ENCODE peak calls at places on chromosome 21, in five cellular contexts. I, T, A, G and E are unnamed samples. For H3K4me1, the result is how much of the 10 kb centered on the place peaks cover.

GRCh38 chr21:34697826-34698225 is 29.0 kb downstream of the CLIC6 start:
- DNase-seq in T (no peak), I (no peak), G (no peak), A (no peak), E (no peak)

GRCh38 chr21:18832950-18833349 is 429.4 kb upstream of the TMPRSS15 start:
- DNase-seq in A (no peak), T (no peak), I (no peak), G (no peak), E (no peak)

GRCh38 chr21:27681841-27682240 is 715.0 kb upstream of the ADAMTS5 start:
- DNase-seq in G (no peak), T (no peak), A (no peak), I (no peak), E (no peak)

GRCh38 chr21:43654806-43655489 is 4.3 kb downstream of the HSF2BP start:
- DNase-seq in I (no peak), T (peak), A (no peak), G (no peak), E (no peak)

GRCh38 chr21:35508389-35508888 is 459.3 kb upstream of the RUNX1 start:
- DNase-seq in A (no peak), I (no peak), T (peak), G (peak), E (no peak)

GRCh38 chr21:42624095-42624830 is 29.2 kb upstream of the PDE9A start:
- DNase-seq in T (no peak), G (no peak), I (no peak), A (no peak), E (no peak)

GRCh38 chr21:34734696-34735095 is 65.9 kb downstream of the CLIC6 start:
- DNase-seq in I (no peak), T (no peak), A (no peak), G (no peak), E (no peak)

GRCh38 chr21:41610042-41610839 is 102.3 kb upstream of the TMPRSS2 start:
- DNase-seq in G (no peak), I (peak), T (peak), A (no peak), E (peak)

GRCh38 chr21:43276811-43277210 is 108.0 kb downstream of the CRYAA start:
- DNase-seq in T (no peak), A (no peak), I (peak), G (no peak), E (no peak)

GRCh38 chr21:21230672-21231071 is 232.5 kb downstream of the NCAM2 start:
- DNase-seq in A (no peak), I (no peak), G (no peak), T (no peak), E (no peak)

GRCh38 chr21:20451051-20451450 is 547.2 kb upstream of the NCAM2 start:
- DNase-seq in T (no peak), G (no peak), A (no peak), I (no peak), E (no peak)

GRCh38 chr21:15744926-15745325 is 15.1 kb downstream of the USP25 start:
- DNase-seq in G (no peak), T (no peak), I (no peak), A (no peak), E (no peak)

GRCh38 chr21:16195896-16196443 is 466.2 kb downstream of the USP25 start:
- DNase-seq in G (no peak), A (no peak), T (no peak), I (no peak), E (no peak)

GRCh38 chr21:38804617-38805281 is 980 bp upstream of the ETS2 start:
- DNase-seq in G (no peak), A (peak), T (no peak), I (peak), E (no peak)

GRCh38 chr21:25895565-25896205 is 160.9 kb downstream of the GABPA start:
- DNase-seq in A (no peak), T (peak), I (peak), G (no peak), E (peak)

GRCh38 chr21:44289381-44290010 is 3.8 kb downstream of the AIRE start:
- DNase-seq in T (no peak), G (no peak), I (no peak), A (no peak), E (no peak)

GRCh38 chr21:39561128-39561527 is 51.6 kb upstream of the B3GALT5 start:
- DNase-seq in G (no peak), I (no peak), T (no peak), A (no peak), E (no peak)

GRCh38 chr21:17537299-17537698 is 24.5 kb downstream of the CXADR start:
- DNase-seq in A (no peak), T (no peak), I (no peak), G (no peak), E (no peak)

GRCh38 chr21:27536319-27536718 is 569.4 kb upstream of the ADAMTS5 start:
- DNase-seq in G (no peak), T (no peak), A (no peak), I (no peak), E (no peak)

GRCh38 chr21:38989745-38990423 is 184.2 kb downstream of the ETS2 start:
- DNase-seq in A (no peak), G (no peak), T (peak), I (peak), E (no peak)

GRCh38 chr21:40841524-40842196 is 5.3 kb downstream of the DSCAM start:
- DNase-seq in T (no peak), I (peak), A (no peak), G (no peak), E (no peak)

GRCh38 chr21:16870116-16870515 is 642.7 kb upstream of the CXADR start:
- DNase-seq in I (no peak), T (no peak), G (no peak), A (no peak), E (no peak)

GRCh38 chr21:35427320-35428040 is 378.4 kb upstream of the RUNX1 start:
- DNase-seq in T (no peak), A (no peak), G (no peak), I (no peak), E (no peak)

GRCh38 chr21:16678479-16678878 is 834.4 kb upstream of the CXADR start:
- DNase-seq in T (no peak), I (no peak), G (no peak), A (no peak), E (no peak)

GRCh38 chr21:42021751-42022430 is 11.7 kb upstream of the ZBTB21 start:
- DNase-seq in A (no peak), I (no peak), G (no peak), T (no peak), E (no peak)

GRCh38 chr21:37393030-37393429 is 26.5 kb downstream of the DYRK1A start:
- DNase-seq in A (no peak), I (no peak), G (no peak), T (no peak), E (no peak)

GRCh38 chr21:37396855-37397254 is 30.3 kb downstream of the DYRK1A start:
- DNase-seq in A (no peak), G (no peak), I (no peak), T (no peak), E (no peak)

GRCh38 chr21:37393786-37394185 is 27.2 kb downstream of the DYRK1A start:
- DNase-seq in I (no peak), A (no peak), T (no peak), G (no peak), E (no peak)

GRCh38 chr21:37402251-37402867 is 35.8 kb downstream of the DYRK1A start:
- DNase-seq in G (no peak), I (no peak), T (no peak), A (no peak), E (no peak)

DNA sequence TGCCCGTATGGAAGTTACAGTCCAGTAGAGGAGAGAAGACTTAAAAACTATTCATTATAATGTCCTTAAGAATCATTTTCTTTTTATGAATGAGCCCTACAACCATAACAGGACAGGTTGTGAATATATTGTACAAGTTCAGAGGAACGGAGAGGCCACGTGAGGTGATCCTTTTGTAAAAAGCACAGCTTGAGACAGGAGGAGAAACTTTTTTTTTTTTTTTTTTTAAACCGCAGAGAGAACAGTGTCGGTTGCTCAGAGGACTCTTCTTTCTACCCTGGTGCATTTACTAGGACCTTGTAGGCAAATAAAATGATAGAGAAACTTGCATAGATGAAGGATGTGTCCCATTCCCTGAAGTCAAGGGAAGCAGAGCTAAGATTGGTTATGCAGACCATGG is 32.1 kb downstream of the DYRK1A start:
- DNase-seq in T (no peak), A (no peak), I (no peak), G (no peak), E (peak)
- H3K4me1 ChIP-seq in T (under half), A (under half), I (under half), G (under half), E (half or more)

GRCh38 chr21:31340942-31341487 is 3.0 kb downstream of the TIAM1 start:
- DNase-seq in I (no peak), A (no peak), T (no peak), G (no peak), E (no peak)

GRCh38 chr21:31339736-31340135 is 4.3 kb downstream of the TIAM1 start:
- DNase-seq in T (no peak), A (no peak), I (no peak), G (no peak), E (no peak)

GRCh38 chr21:31342328-31342727 is 1.7 kb downstream of the TIAM1 start:
- DNase-seq in A (no peak), I (no peak), T (no peak), G (no peak), E (no peak)

GRCh38 chr21:31338892-31339368 is 5.1 kb downstream of the TIAM1 start:
- DNase-seq in G (no peak), T (peak), A (no peak), I (no peak), E (no peak)

GRCh38 chr21:31340499-31340898 is 3.6 kb downstream of the TIAM1 start:
- DNase-seq in G (no peak), I (no peak), T (no peak), A (no peak), E (no peak)
- H3K4me1 ChIP-seq in G (under half), I (under half), T (under half), A (under half), E (under half)

DNA sequence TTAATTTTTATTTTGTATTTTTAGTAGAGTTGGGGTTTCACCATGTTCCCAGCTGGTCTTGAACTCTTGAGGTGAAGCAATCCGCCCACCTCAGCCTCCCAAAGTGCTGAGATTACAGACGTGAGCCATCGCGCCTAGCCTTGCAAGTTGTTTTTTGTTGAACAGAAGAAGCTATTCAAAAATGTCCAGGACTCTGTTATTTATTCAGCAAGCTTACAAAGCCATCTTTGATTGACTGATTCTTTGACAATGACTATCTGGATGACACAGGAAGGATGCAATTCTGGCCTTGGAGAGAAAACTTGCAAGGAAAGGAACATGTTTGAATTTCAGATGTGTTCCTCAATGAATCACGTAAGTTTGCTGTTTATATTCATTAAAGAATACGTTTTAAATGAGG is 63.5 kb downstream of the MAP3K7CL start:
- DNase-seq in A (no peak), I (no peak), G (no peak), T (no peak), E (no peak)
- H3K4me1 ChIP-seq in A (under half), I (under half), G (under half), T (under half), E (under half)

DNA sequence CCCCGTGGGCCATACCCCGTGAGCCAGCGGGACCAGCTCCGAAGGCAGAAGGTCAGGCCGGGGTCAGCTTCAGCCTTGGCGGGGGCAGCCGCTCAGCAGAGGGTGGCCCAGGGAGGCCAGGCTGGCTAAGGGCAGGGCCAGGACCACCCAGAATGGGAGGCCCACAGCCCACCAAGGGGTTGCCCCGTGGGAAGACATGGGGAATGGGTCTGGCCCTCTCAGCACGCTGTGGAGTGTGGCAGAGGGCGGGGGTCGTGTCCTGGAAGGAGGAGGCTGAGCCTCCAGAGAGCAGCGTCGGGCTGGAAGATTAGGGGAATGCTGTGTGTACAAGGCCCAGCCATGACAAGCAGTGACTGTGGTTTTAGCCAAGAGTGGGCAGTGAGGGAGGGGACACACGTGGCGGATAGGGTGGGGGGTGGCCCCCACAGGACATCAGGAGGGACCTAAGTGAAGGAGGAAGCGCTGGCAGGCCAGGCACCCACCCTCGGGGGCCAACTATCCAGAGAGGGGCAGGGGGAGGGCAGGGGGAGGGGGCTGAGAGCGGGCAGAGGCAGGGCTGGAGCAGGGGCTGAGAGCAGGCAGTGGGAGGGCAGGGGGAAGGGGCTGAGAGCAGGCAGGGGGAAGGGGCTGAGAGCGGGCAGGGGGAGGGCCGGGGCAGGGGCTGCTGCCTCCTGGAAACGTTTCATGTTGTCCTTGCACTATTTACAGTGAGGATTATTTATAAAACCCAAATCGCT is 44.0 kb upstream of the POFUT2 start:
- DNase-seq in I (peak), T (peak), A (no peak), G (no peak), E (no peak)
- H3K4me1 ChIP-seq in I (under half), T (half or more), A (under half), G (under half), E (under half)

GRCh38 chr21:36704281-36704957 is 5.5 kb downstream of the SIM2 start:
- DNase-seq in G (no peak), A (no peak), I (no peak), T (no peak), E (no peak)
- H3K4me1 ChIP-seq in G (under half), A (under half), I (under half), T (under half), E (under half)